ENCODE peak calls at places on chromosomes 4 and X, in five cellular contexts. V is HCT116, H is esophagus squamous epithelium, K is stomach, Y is ovary. A is an unnamed sample.

GRCh38 chr4:148561467-148561866 is 119.3 kb upstream of the NR3C2 start:
- DNase-seq in V (no peak), H (no peak), K (no peak), Y (no peak), A (no peak)

GRCh38 chrX:12791253-12792228 is at the start of gene PRPS2:
- DNase-seq in V (no peak), H (peak; percentile 4), K (peak; percentile 69), Y (peak; percentile 90), A (peak; percentile 80)

GRCh38 chr4:17723648-17724047 is 57.8 kb downstream of the FAM184B start:
- DNase-seq in V (no peak), H (no peak), K (no peak), Y (no peak), A (no peak)

GRCh38 chr4:12924253-12924652 is 559.9 kb downstream of the RAB28 start:
- DNase-seq in V (no peak), H (no peak), K (no peak), Y (no peak), A (no peak)

GRCh38 chr4:164648151-164648848 is 105.6 kb upstream of the SMIM31 start:
- DNase-seq in V (peak; percentile 2), H (no peak), K (no peak), Y (no peak), A (no peak)

GRCh38 chrX:103783971-103784370 is 7.3 kb downstream of the PLP1 start:
- DNase-seq in V (no peak), H (no peak), K (no peak), Y (no peak), A (no peak)

GRCh38 chrX:40111868-40112267 is 14.1 kb upstream of the BCOR start:
- DNase-seq in V (no peak), H (no peak), K (no peak), Y (no peak), A (no peak)

GRCh38 chr4:140243345-140243753 is 89.4 kb upstream of the MAML3 start:
- DNase-seq in V (no peak), H (no peak), K (peak; percentile 52), Y (no peak), A (peak; percentile 40)

GRCh38 chrX:17376381-17377046 is 1.5 kb downstream of the NHS start:
- DNase-seq in V (no peak), H (no peak), K (no peak), Y (peak; percentile 46), A (no peak)

GRCh38 chr4:186067757-186068385 is 1.1 kb upstream of the TLR3 start:
- DNase-seq in V (peak; percentile 64), H (peak; percentile 2), K (peak; percentile 79), Y (peak; percentile 56), A (peak; percentile 75)

GRCh38 chrX:46967547-46967946 is 55.3 kb downstream of the JADE3 start:
- DNase-seq in V (no peak), H (no peak), K (no peak), Y (no peak), A (no peak)

GRCh38 chr4:1356181-1356998 is 9.4 kb downstream of the UVSSA start:
- DNase-seq in V (no peak), H (no peak), K (peak; percentile 63), Y (peak; percentile 81), A (peak; percentile 86)

GRCh38 chr4:147863111-147863747 is 131.3 kb downstream of the ARHGAP10 start:
- DNase-seq in V (no peak), H (no peak), K (no peak), Y (no peak), A (no peak)

GRCh38 chrX:3345281-3346081 is 971 bp downstream of the MXRA5 start:
- DNase-seq in V (no peak), H (no peak), K (peak; percentile 58), Y (peak; percentile 70), A (peak; percentile 62)

GRCh38 chr4:87080462-87080861 is 140.0 kb downstream of the KLHL8 start:
- DNase-seq in V (no peak), H (no peak), K (no peak), Y (no peak), A (no peak)
- H3K4me1 ChIP-seq in V (no peaks in the 10 kb centered on the region), H (peaks cover 35% of the 10 kb centered on the region), K (peaks cover 20% of the 10 kb centered on the region), Y (peaks cover 13% of the 10 kb centered on the region), A (peaks cover 55% of the 10 kb centered on the region)

DNA sequence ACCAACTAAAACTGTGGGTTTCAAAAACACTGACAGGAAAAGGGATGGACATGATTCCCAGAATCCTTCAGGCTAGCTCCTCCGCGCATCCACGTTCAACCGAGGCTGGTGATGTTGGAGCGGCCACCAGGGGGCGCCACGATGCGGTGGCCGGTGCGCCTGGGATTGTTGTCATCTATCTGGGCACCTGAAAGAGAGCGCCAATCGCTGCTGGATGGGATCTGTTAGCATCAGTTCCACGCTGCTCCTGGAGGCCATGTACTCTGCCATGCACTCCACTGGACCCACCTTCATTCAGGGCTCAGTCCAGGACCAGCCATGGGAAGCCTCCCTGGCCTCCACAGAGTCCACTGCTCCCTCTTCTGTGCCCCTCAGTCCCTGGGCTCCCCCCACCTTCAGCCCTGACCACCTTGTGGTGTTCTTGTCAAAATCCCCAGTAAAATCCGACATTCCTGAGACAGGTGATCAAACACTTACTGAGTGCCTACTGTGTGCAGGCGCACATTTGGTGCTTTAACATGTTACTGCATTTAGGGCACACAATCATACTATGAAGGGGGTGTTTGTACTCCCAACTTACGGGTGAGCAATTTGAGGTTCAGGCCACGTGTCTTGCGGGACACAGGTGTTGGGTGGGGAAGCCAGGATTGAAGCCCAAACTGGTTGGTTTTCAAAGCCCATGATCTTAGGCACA is 71.1 kb downstream of the CRMP1 start:
- DNase-seq in V (peak; percentile 23), H (no peak), K (no peak), Y (no peak), A (no peak)
- TF ChIP-seq CTCF in V (peak; percentile 88), H (peak; percentile 29), K (peak; percentile 39), Y (peak; percentile 29), A (peak; percentile 67)

GRCh38 chr4:76197001-76197743 is 16.5 kb downstream of the SCARB2 start:
- DNase-seq in V (no peak), H (no peak), K (no peak), Y (no peak), A (no peak)

GRCh38 chr4:76192221-76192620 is 21.4 kb downstream of the SCARB2 start:
- DNase-seq in V (no peak), H (no peak), K (no peak), Y (no peak), A (no peak)

GRCh38 chr4:76197971-76198410 is 15.6 kb downstream of the SCARB2 start:
- DNase-seq in V (no peak), H (no peak), K (no peak), Y (peak; percentile 63), A (peak; percentile 80)

GRCh38 chr4:76194325-76194724 is 19.3 kb downstream of the SCARB2 start:
- DNase-seq in V (no peak), H (no peak), K (no peak), Y (no peak), A (no peak)

GRCh38 chr4:76195326-76195725 is 18.3 kb downstream of the SCARB2 start:
- DNase-seq in V (no peak), H (no peak), K (no peak), Y (no peak), A (no peak)
- H3K4me1 ChIP-seq in V (peaks cover 11% of the 10 kb centered on the region), H (peaks cover 21% of the 10 kb centered on the region), K (peaks cover 71% of the 10 kb centered on the region), Y (peaks cover 25% of the 10 kb centered on the region), A (peaks cover 89% of the 10 kb centered on the region)

GRCh38 chr4:174084981-174085380 is 198.5 kb downstream of the FBXO8 start:
- DNase-seq in V (no peak), H (no peak), K (no peak), Y (no peak), A (no peak)
- TF ChIP-seq CTCF in V (no peak), H (no peak), K (no peak), Y (no peak), A (no peak)

DNA sequence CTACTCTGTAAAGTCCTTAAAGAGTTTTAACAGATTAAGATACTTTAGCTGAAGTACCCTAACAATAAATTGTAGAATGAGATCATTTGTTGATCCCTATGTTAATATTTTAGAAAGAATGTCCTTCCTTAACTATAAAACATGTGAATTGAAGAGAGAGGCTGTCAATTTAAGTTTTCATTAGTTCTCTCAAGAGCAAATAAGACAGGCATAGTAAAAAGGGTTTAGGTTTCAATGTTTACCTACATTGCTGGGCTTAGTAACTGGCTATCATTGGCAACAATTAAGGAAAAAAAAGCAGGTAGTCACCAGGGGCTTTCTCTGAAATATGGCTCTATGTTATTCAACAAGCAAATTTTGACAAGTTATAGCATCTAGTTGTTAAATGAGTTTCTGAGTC is 91.5 kb downstream of the ATRX start:
- DNase-seq in V (no peak), H (no peak), K (no peak), Y (no peak), A (no peak)
- H3K4me1 ChIP-seq in V (no peaks in the 10 kb centered on the region), H (no peaks in the 10 kb centered on the region), K (no peaks in the 10 kb centered on the region), Y (no peaks in the 10 kb centered on the region), A (no peaks in the 10 kb centered on the region)

GRCh38 chr4:86498560-86499166 is 95.5 kb upstream of the PTPN13 start:
- DNase-seq in V (peak; percentile 47), H (no peak), K (no peak), Y (no peak), A (no peak)

GRCh38 chr4:86493460-86493859 is 100.7 kb upstream of the PTPN13 start:
- DNase-seq in V (no peak), H (no peak), K (no peak), Y (no peak), A (no peak)

GRCh38 chr4:86497980-86498379 is 96.1 kb upstream of the PTPN13 start:
- DNase-seq in V (no peak), H (no peak), K (no peak), Y (no peak), A (peak; percentile 37)

GRCh38 chr4:86497131-86497530 is 97.0 kb upstream of the PTPN13 start:
- DNase-seq in V (no peak), H (no peak), K (no peak), Y (no peak), A (no peak)

GRCh38 chr4:86496094-86497060 is 97.7 kb upstream of the PTPN13 start:
- DNase-seq in V (peak; percentile 35), H (no peak), K (peak; percentile 38), Y (peak; percentile 47), A (no peak)
- TF ChIP-seq CTCF in V (peak; percentile 84), H (peak; percentile 82), K (peak; percentile 85), Y (peak; percentile 64), A (peak; percentile 83)

A was measured in left lung.